ENCODE peak calls at places on chromosomes 7 and 10, in five cellular contexts. One of them, this sample, is unnamed.

GRCh38 chr10:80133221-80133620 is 691 bp downstream of the PLAC9 start:
- DNase-seq in left ventricle myocardium inferior: peak
- DNase-seq in CD8-positive, alpha-beta memory T cell: no peak
- DNase-seq in testis: peak
- DNase-seq in body of pancreas: no peak
- DNase-seq in this sample: peak

GRCh38 chr10:80015911-80016590 is 62.4 kb upstream of the TMEM254 start:
- DNase-seq in body of pancreas: no peak
- DNase-seq in CD8-positive, alpha-beta memory T cell: no peak
- DNase-seq in left ventricle myocardium inferior: no peak
- DNase-seq in testis: no peak
- DNase-seq in this sample: no peak

GRCh38 chr10:87657370-87657769 is 2.3 kb upstream of the PAPSS2 start:
- DNase-seq in CD8-positive, alpha-beta memory T cell: no peak
- DNase-seq in testis: peak
- DNase-seq in body of pancreas: peak
- DNase-seq in left ventricle myocardium inferior: no peak
- DNase-seq in this sample: no peak

GRCh38 chr10:52479567-52479966 is 165.5 kb downstream of the DKK1 start:
- DNase-seq in testis: no peak
- DNase-seq in CD8-positive, alpha-beta memory T cell: no peak
- DNase-seq in left ventricle myocardium inferior: no peak
- DNase-seq in body of pancreas: no peak
- DNase-seq in this sample: no peak

GRCh38 chr10:3783721-3784432 is 1.1 kb downstream of the KLF6 start:
- DNase-seq in CD8-positive, alpha-beta memory T cell: peak
- DNase-seq in left ventricle myocardium inferior: peak
- DNase-seq in testis: peak
- DNase-seq in body of pancreas: peak
- DNase-seq in this sample: peak

GRCh38 chr10:131478398-131478989 is 167.0 kb upstream of the TCERG1L start:
- DNase-seq in testis: no peak
- DNase-seq in body of pancreas: no peak
- DNase-seq in CD8-positive, alpha-beta memory T cell: no peak
- DNase-seq in left ventricle myocardium inferior: no peak
- DNase-seq in this sample: no peak

GRCh38 chr7:134527979-134528371 is 608 bp downstream of the AKR1B10 start:
- DNase-seq in body of pancreas: peak
- DNase-seq in left ventricle myocardium inferior: no peak
- DNase-seq in CD8-positive, alpha-beta memory T cell: no peak
- DNase-seq in testis: peak
- DNase-seq in this sample: no peak

GRCh38 chr7:105662998-105663397 is 81.7 kb upstream of the EFCAB10 start:
- DNase-seq in left ventricle myocardium inferior: no peak
- DNase-seq in CD8-positive, alpha-beta memory T cell: no peak
- DNase-seq in body of pancreas: no peak
- DNase-seq in testis: no peak
- DNase-seq in this sample: no peak

GRCh38 chr10:80204801-80205477 is 398 bp downstream of the ANXA11 start:
- DNase-seq in left ventricle myocardium inferior: peak
- DNase-seq in testis: no peak
- DNase-seq in body of pancreas: peak
- DNase-seq in CD8-positive, alpha-beta memory T cell: peak
- DNase-seq in this sample: no peak

GRCh38 chr7:150947761-150948680 is 30.1 kb downstream of the KCNH2 start:
- DNase-seq in CD8-positive, alpha-beta memory T cell: peak
- DNase-seq in body of pancreas: no peak
- DNase-seq in testis: peak
- DNase-seq in left ventricle myocardium inferior: peak
- DNase-seq in this sample: no peak

GRCh38 chr10:131641231-131641630 is 259.6 kb upstream of the PPP2R2D start:
- DNase-seq in body of pancreas: peak
- DNase-seq in left ventricle myocardium inferior: no peak
- DNase-seq in CD8-positive, alpha-beta memory T cell: no peak
- DNase-seq in testis: no peak
- DNase-seq in this sample: no peak

GRCh38 chr10:111119637-111120036 is 42.8 kb downstream of the ADRA2A start:
- DNase-seq in body of pancreas: no peak
- DNase-seq in testis: no peak
- DNase-seq in CD8-positive, alpha-beta memory T cell: no peak
- DNase-seq in left ventricle myocardium inferior: no peak
- DNase-seq in this sample: no peak

GRCh38 chr7:129433823-129434171 is 435 bp upstream of the STRIP2 start:
- DNase-seq in body of pancreas: no peak
- DNase-seq in CD8-positive, alpha-beta memory T cell: no peak
- DNase-seq in testis: no peak
- DNase-seq in left ventricle myocardium inferior: no peak
- DNase-seq in this sample: peak

GRCh38 chr10:79229081-79229541 is 118.2 kb upstream of the PPIF start:
- DNase-seq in body of pancreas: peak
- DNase-seq in CD8-positive, alpha-beta memory T cell: no peak
- DNase-seq in testis: no peak
- DNase-seq in left ventricle myocardium inferior: no peak
- DNase-seq in this sample: no peak

GRCh38 chr10:80196270-80196949 is 8.9 kb downstream of the ANXA11 start:
- DNase-seq in body of pancreas: peak
- DNase-seq in left ventricle myocardium inferior: no peak
- DNase-seq in CD8-positive, alpha-beta memory T cell: peak
- DNase-seq in testis: no peak
- DNase-seq in this sample: no peak

GRCh38 chr10:30151581-30152389 is 92.4 kb upstream of the JCAD start:
- DNase-seq in left ventricle myocardium inferior: peak
- DNase-seq in testis: no peak
- DNase-seq in body of pancreas: peak
- DNase-seq in CD8-positive, alpha-beta memory T cell: no peak
- DNase-seq in this sample: no peak

GRCh38 chr7:129168219-129168991 is 20.0 kb upstream of the SMO start:
- DNase-seq in left ventricle myocardium inferior: no peak
- DNase-seq in testis: no peak
- DNase-seq in CD8-positive, alpha-beta memory T cell: no peak
- DNase-seq in body of pancreas: no peak
- DNase-seq in this sample: no peak

GRCh38 chr7:50069613-50070012 is 23.4 kb downstream of the ZPBP start:
- DNase-seq in CD8-positive, alpha-beta memory T cell: no peak
- DNase-seq in testis: no peak
- DNase-seq in left ventricle myocardium inferior: no peak
- DNase-seq in body of pancreas: peak
- DNase-seq in this sample: peak

GRCh38 chr10:84241185-84241790 is at the start of gene LRIT1:
- DNase-seq in left ventricle myocardium inferior: no peak
- DNase-seq in body of pancreas: no peak
- DNase-seq in CD8-positive, alpha-beta memory T cell: no peak
- DNase-seq in testis: no peak
- DNase-seq in this sample: no peak

GRCh38 chr7:134468054-134468453 is 9.2 kb upstream of the AKR1B1 start:
- DNase-seq in testis: no peak
- DNase-seq in body of pancreas: no peak
- DNase-seq in CD8-positive, alpha-beta memory T cell: no peak
- DNase-seq in left ventricle myocardium inferior: no peak
- DNase-seq in this sample: no peak

GRCh38 chr10:125094111-125094705 is 66.2 kb downstream of the CTBP2 start:
- DNase-seq in left ventricle myocardium inferior: no peak
- DNase-seq in CD8-positive, alpha-beta memory T cell: no peak
- DNase-seq in testis: no peak
- DNase-seq in body of pancreas: no peak
- DNase-seq in this sample: no peak

GRCh38 chr7:132930881-132931280 is 151.0 kb downstream of the CHCHD3 start:
- DNase-seq in CD8-positive, alpha-beta memory T cell: no peak
- DNase-seq in body of pancreas: peak
- DNase-seq in left ventricle myocardium inferior: no peak
- DNase-seq in testis: peak
- DNase-seq in this sample: no peak

GRCh38 chr10:8913720-8914119 is 859.2 kb downstream of the GATA3 start:
- DNase-seq in left ventricle myocardium inferior: no peak
- DNase-seq in testis: no peak
- DNase-seq in CD8-positive, alpha-beta memory T cell: no peak
- DNase-seq in body of pancreas: no peak
- DNase-seq in this sample: no peak

GRCh38 chr10:101394522-101395133 is 40.7 kb downstream of the BTRC start:
- DNase-seq in body of pancreas: no peak
- DNase-seq in left ventricle myocardium inferior: no peak
- DNase-seq in testis: no peak
- DNase-seq in CD8-positive, alpha-beta memory T cell: no peak
- DNase-seq in this sample: no peak

GRCh38 chr10:122054046-122055025 is 65.4 kb downstream of the TACC2 start:
- DNase-seq in body of pancreas: no peak
- DNase-seq in testis: peak
- DNase-seq in CD8-positive, alpha-beta memory T cell: no peak
- DNase-seq in left ventricle myocardium inferior: peak
- DNase-seq in this sample: peak

GRCh38 chr7:106421181-106421762 is 136.5 kb upstream of the NAMPT start:
- DNase-seq in testis: peak
- DNase-seq in CD8-positive, alpha-beta memory T cell: no peak
- DNase-seq in left ventricle myocardium inferior: peak
- DNase-seq in body of pancreas: peak
- DNase-seq in this sample: peak

GRCh38 chr7:5001911-5002310 is 42.9 kb upstream of the MMD2 start:
- DNase-seq in testis: no peak
- DNase-seq in body of pancreas: no peak
- DNase-seq in CD8-positive, alpha-beta memory T cell: no peak
- DNase-seq in left ventricle myocardium inferior: no peak
- DNase-seq in this sample: no peak

GRCh38 chr7:45118830-45119452 is 7.4 kb upstream of the TBRG4 start:
- DNase-seq in CD8-positive, alpha-beta memory T cell: no peak
- DNase-seq in testis: no peak
- DNase-seq in body of pancreas: no peak
- DNase-seq in left ventricle myocardium inferior: no peak
- DNase-seq in this sample: no peak

GRCh38 chr7:38554586-38554985 is 76.6 kb downstream of the AMPH start:
- DNase-seq in left ventricle myocardium inferior: no peak
- DNase-seq in CD8-positive, alpha-beta memory T cell: no peak
- DNase-seq in body of pancreas: no peak
- DNase-seq in testis: no peak
- DNase-seq in this sample: no peak

GRCh38 chr10:43773736-43774135 is 125.1 kb upstream of the ZNF32 start:
- DNase-seq in CD8-positive, alpha-beta memory T cell: no peak
- DNase-seq in testis: no peak
- DNase-seq in left ventricle myocardium inferior: no peak
- DNase-seq in body of pancreas: no peak
- DNase-seq in this sample: no peak

GRCh38 chr10:11397980-11398580 is 213.4 kb downstream of the USP6NL start:
- DNase-seq in body of pancreas: peak
- DNase-seq in CD8-positive, alpha-beta memory T cell: no peak
- DNase-seq in left ventricle myocardium inferior: peak
- DNase-seq in testis: peak
- DNase-seq in this sample: peak

GRCh38 chr10:14356921-14357320 is 26.2 kb upstream of the FRMD4A start:
- DNase-seq in testis: no peak
- DNase-seq in CD8-positive, alpha-beta memory T cell: no peak
- DNase-seq in left ventricle myocardium inferior: no peak
- DNase-seq in body of pancreas: no peak
- DNase-seq in this sample: no peak

DNA sequence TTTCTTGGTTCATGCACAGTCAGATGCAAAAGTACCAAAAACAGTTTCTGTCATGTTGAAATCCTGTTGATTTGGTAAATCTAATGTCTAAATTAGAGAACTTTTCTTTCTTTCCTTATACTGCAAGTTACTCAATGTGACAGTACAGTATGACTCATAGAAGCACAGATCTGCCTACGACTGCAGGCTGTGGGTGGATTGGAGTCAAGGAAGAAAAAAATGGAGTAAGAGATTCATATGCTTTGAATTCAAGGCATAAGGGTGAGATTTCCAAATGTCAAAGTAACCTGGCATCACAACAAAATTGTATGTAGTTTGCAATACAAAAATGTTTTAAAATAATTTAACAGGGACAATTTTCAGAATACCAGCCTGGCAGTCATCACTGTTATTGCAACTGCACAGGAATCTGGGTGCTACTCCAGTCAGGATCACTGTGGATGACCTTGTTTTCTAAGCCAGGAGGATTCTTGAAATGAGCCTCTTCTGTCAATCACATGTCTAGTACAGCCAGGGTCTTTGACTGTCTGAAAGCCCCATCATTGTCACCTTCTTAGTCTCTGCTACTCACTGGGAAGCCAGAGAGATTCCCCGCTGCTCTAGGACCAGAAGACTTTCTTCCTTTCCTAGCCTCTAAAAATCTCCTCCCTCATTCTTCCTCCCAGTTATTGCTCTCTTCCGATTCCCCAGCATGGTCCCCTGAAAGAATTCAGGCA is 83.6 kb downstream of the CD36 start:
- DNase-seq in left ventricle myocardium inferior: no peak
- DNase-seq in body of pancreas: peak
- DNase-seq in testis: no peak
- DNase-seq in CD8-positive, alpha-beta memory T cell: no peak
- DNase-seq in this sample: no peak
- H3K27ac ChIP-seq in left ventricle myocardium inferior: peak
- H3K27ac ChIP-seq in body of pancreas: no peak
- H3K27ac ChIP-seq in testis: no peak
- H3K27ac ChIP-seq in CD8-positive, alpha-beta memory T cell: no peak
- H3K27ac ChIP-seq in this sample: peak

DNA sequence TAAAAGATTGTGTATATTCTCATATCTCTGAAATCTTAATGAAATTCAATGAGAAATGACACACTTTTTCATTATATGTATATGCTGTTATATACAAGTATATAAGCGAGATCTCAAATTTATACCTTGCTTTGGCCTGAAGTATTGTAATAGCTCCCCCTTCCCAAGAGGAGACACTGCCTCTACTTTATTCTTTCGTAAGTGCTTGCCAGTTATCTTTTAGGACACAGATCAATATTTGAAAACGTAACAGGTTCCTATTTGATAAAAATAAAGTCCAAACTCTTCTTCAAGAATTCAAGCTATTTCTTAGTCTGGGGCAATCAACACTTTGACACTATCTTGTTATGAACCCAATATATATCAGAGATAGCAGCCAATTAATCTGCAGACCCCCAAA is 24.9 kb downstream of the WASL start:
- DNase-seq in testis: no peak
- DNase-seq in body of pancreas: no peak
- DNase-seq in left ventricle myocardium inferior: no peak
- DNase-seq in CD8-positive, alpha-beta memory T cell: no peak
- DNase-seq in this sample: no peak
- H3K27ac ChIP-seq in testis: no peak
- H3K27ac ChIP-seq in body of pancreas: no peak
- H3K27ac ChIP-seq in left ventricle myocardium inferior: no peak
- H3K27ac ChIP-seq in CD8-positive, alpha-beta memory T cell: no peak
- H3K27ac ChIP-seq in this sample: no peak

GRCh38 chr7:70317356-70317755 is 719.1 kb downstream of the AUTS2 start:
- DNase-seq in body of pancreas: peak
- DNase-seq in left ventricle myocardium inferior: no peak
- DNase-seq in CD8-positive, alpha-beta memory T cell: no peak
- DNase-seq in testis: no peak
- DNase-seq in this sample: no peak
- H3K27ac ChIP-seq in body of pancreas: no peak
- H3K27ac ChIP-seq in left ventricle myocardium inferior: no peak
- H3K27ac ChIP-seq in CD8-positive, alpha-beta memory T cell: no peak
- H3K27ac ChIP-seq in testis: no peak
- H3K27ac ChIP-seq in this sample: peak

GRCh38 chr7:130927564-130927963 is 193.6 kb upstream of the KLF14 start:
- DNase-seq in left ventricle myocardium inferior: no peak
- DNase-seq in body of pancreas: no peak
- DNase-seq in CD8-positive, alpha-beta memory T cell: no peak
- DNase-seq in testis: no peak
- DNase-seq in this sample: no peak
- H3K27ac ChIP-seq in left ventricle myocardium inferior: no peak
- H3K27ac ChIP-seq in body of pancreas: no peak
- H3K27ac ChIP-seq in CD8-positive, alpha-beta memory T cell: no peak
- H3K27ac ChIP-seq in testis: no peak
- H3K27ac ChIP-seq in this sample: peak

This sample was measured in tibial nerve.